ENCODE peak calls at places on chromosome 19, in five cellular contexts. P is M059J; U is stimulated activated CD4-positive, alpha-beta T cell treated with anti-CD3 and anti-CD28 coated beads, Interleukin-15, amount 100 ng/mL, for 24 hours; Y is iPS-NIHi11; A is HuH-7. S is an unnamed sample.

GRCh38 chr19:37928527-37929286 is 21.7 kb downstream of the SIPA1L3 start:
- DNase-seq in U (no peak), A (peak; percentile 55), P (peak; percentile 39), Y (peak; percentile 72), S (peak; percentile 21)

GRCh38 chr19:6211632-6212402 is 68.0 kb downstream of the MLLT1 start:
- DNase-seq in A (no peak), Y (peak; percentile 13), U (no peak), P (no peak), S (no peak)

GRCh38 chr19:4372630-4373367 is 27.5 kb downstream of the SH3GL1 start:
- DNase-seq in A (no peak), U (no peak), P (no peak), Y (no peak), S (no peak)

GRCh38 chr19:17777840-17778620 is 16.9 kb upstream of the B3GNT3 start:
- DNase-seq in A (peak; percentile 61), U (peak; percentile 69), P (no peak), Y (peak; percentile 90), S (no peak)

GRCh38 chr19:46985532-46986415 is 33.9 kb upstream of the NPAS1 start:
- DNase-seq in Y (no peak), P (no peak), U (no peak), A (no peak), S (no peak)

GRCh38 chr19:39390460-39390758 is 497 bp downstream of the PAF1 start:
- DNase-seq in Y (no peak), A (no peak), P (no peak), U (peak; percentile 81), S (peak; percentile 50)

GRCh38 chr19:4277051-4277700 is 1.9 kb upstream of the SHD start:
- DNase-seq in A (no peak), U (no peak), Y (no peak), P (no peak), S (no peak)

GRCh38 chr19:13241321-13242104 is 91.3 kb downstream of the IER2 start:
- DNase-seq in P (no peak), Y (peak; percentile 53), U (peak; percentile 42), A (no peak), S (no peak)

GRCh38 chr19:2503521-2504109 is 27.7 kb downstream of the GADD45B start:
- DNase-seq in A (no peak), Y (peak; percentile 69), P (peak; percentile 73), U (peak; percentile 80), S (no peak)

GRCh38 chr19:23381114-23381513 is 14.2 kb downstream of the ZNF91 start:
- DNase-seq in Y (no peak), P (no peak), U (no peak), A (no peak), S (no peak)

GRCh38 chr19:4454952-4455738 is 2.4 kb downstream of the UBXN6 start:
- DNase-seq in A (no peak), U (no peak), P (no peak), Y (no peak), S (peak; percentile 29)

GRCh38 chr19:49581007-49581508 is at the start of gene PRRG2:
- DNase-seq in U (no peak), A (no peak), P (no peak), Y (no peak), S (no peak)